ENCODE peak calls at places on chromosome 2, in five cellular contexts. W is A549, F is GM12878, Z is K562, E is H1. H is an unnamed sample.

GRCh38 chr2:9693138-9693520 is 62.3 kb upstream of the YWHAQ start:
- DNase-seq in W (no peak), F (no peak), Z (no peak), E (no peak), H (no peak)

GRCh38 chr2:231877533-231878456 is 48.4 kb downstream of the NPPC start:
- DNase-seq in W (peak; percentile 36), F (no peak), Z (no peak), E (no peak), H (peak; percentile 53)

GRCh38 chr2:81901017-81901416 is 1596.5 kb upstream of the LRRTM1 start:
- DNase-seq in W (no peak), F (no peak), Z (no peak), E (no peak), H (no peak)

GRCh38 chr2:229713371-229714079 is 830 bp downstream of the DNER start:
- DNase-seq in W (peak; percentile 26), F (no peak), Z (no peak), E (no peak), H (no peak)

GRCh38 chr2:73112026-73112912 is 479 bp downstream of the RAB11FIP5 start:
- DNase-seq in W (no peak), F (no peak), Z (peak; percentile 41), E (no peak), H (peak; percentile 22)

GRCh38 chr2:216651370-216651881 is 18.2 kb downstream of the IGFBP2 start:
- DNase-seq in W (no peak), F (no peak), Z (no peak), E (no peak), H (no peak)

GRCh38 chr2:241774419-241775222 is 2.0 kb upstream of the GAL3ST2 start:
- DNase-seq in W (no peak), F (no peak), Z (no peak), E (no peak), H (peak; percentile 79)

GRCh38 chr2:11742317-11742701 is 4.1 kb upstream of the LPIN1 start:
- DNase-seq in W (no peak), F (no peak), Z (peak; percentile 70), E (no peak), H (no peak)

GRCh38 chr2:229268626-229269025 is 2.5 kb downstream of the PID1 start:
- DNase-seq in W (no peak), F (no peak), Z (no peak), E (no peak), H (no peak)

GRCh38 chr2:37583402-37583801 is 88.0 kb downstream of the CDC42EP3 start:
- DNase-seq in W (no peak), F (no peak), Z (no peak), E (no peak), H (no peak)

GRCh38 chr2:164810843-164811242 is 30.8 kb downstream of the COBLL1 start:
- DNase-seq in W (no peak), F (no peak), Z (no peak), E (no peak), H (peak; percentile 96)

GRCh38 chr2:220001693-220002260 is 374.3 kb downstream of the SLC4A3 start:
- DNase-seq in W (no peak), F (no peak), Z (no peak), E (no peak), H (no peak)

GRCh38 chr2:161414385-161415040 is 1.6 kb upstream of the TBR1 start:
- DNase-seq in W (peak; percentile 29), F (no peak), Z (peak; percentile 60), E (no peak), H (peak; percentile 23)

GRCh38 chr2:109322111-109322510 is 193.1 kb downstream of the SH3RF3 start:
- DNase-seq in W (no peak), F (no peak), Z (no peak), E (no peak), H (no peak)

GRCh38 chr2:101540518-101540917 is 65.6 kb upstream of the RFX8 start:
- DNase-seq in W (no peak), F (no peak), Z (no peak), E (no peak), H (no peak)

GRCh38 chr2:224957540-224958465 is 84.5 kb downstream of the DOCK10 start:
- DNase-seq in W (no peak), F (peak; percentile 74), Z (no peak), E (no peak), H (no peak)

GRCh38 chr2:200662727-200663126 is 76.9 kb downstream of the AOX1 start:
- DNase-seq in W (peak; percentile 19), F (no peak), Z (no peak), E (no peak), H (peak; percentile 28)

GRCh38 chr2:36587556-36587955 is 10.4 kb downstream of the FEZ2 start:
- DNase-seq in W (no peak), F (no peak), Z (no peak), E (no peak), H (no peak)

GRCh38 chr2:213995400-213996105 is 415.3 kb upstream of the VWC2L start:
- DNase-seq in W (peak; percentile 42), F (no peak), Z (no peak), E (no peak), H (no peak)

GRCh38 chr2:68811364-68811763 is 59.8 kb downstream of the BMP10 start:
- DNase-seq in W (no peak), F (no peak), Z (no peak), E (no peak), H (no peak)

GRCh38 chr2:20451346-20451745 is 4.5 kb downstream of the RHOB start:
- DNase-seq in W (no peak), F (no peak), Z (no peak), E (no peak), H (no peak)

GRCh38 chr2:102703748-102704147 is 58.1 kb upstream of the TMEM182 start:
- DNase-seq in W (peak; percentile 47), F (no peak), Z (peak; percentile 58), E (no peak), H (peak; percentile 33)

GRCh38 chr2:241558532-241559488 is at the start of gene BOK:
- DNase-seq in W (peak; percentile 76), F (no peak), Z (peak; percentile 65), E (peak; percentile 63), H (peak; percentile 73)

GRCh38 chr2:170771049-170771937 is 1.1 kb downstream of the ERICH2 start:
- DNase-seq in W (peak; percentile 17), F (no peak), Z (peak; percentile 78), E (no peak), H (peak; percentile 30)

GRCh38 chr2:48135797-48136196 is 229.5 kb upstream of the FBXO11 start:
- DNase-seq in W (no peak), F (no peak), Z (no peak), E (no peak), H (no peak)

GRCh38 chr2:20391951-20392699 is 41.5 kb upstream of the PUM2 start:
- DNase-seq in W (peak; percentile 34), F (no peak), Z (peak; percentile 42), E (no peak), H (peak; percentile 32)

GRCh38 chr2:191630313-191630712 is 47.6 kb upstream of the NABP1 start:
- DNase-seq in W (no peak), F (no peak), Z (no peak), E (no peak), H (no peak)

GRCh38 chr2:46269545-46270273 is 27.5 kb upstream of the EPAS1 start:
- DNase-seq in W (no peak), F (no peak), Z (peak; percentile 59), E (no peak), H (no peak)

GRCh38 chr2:236946871-236947270 is 138.8 kb upstream of the COPS8 start:
- DNase-seq in W (no peak), F (no peak), Z (no peak), E (no peak), H (no peak)

GRCh38 chr2:159249955-159250723 is 36.4 kb downstream of the WDSUB1 start:
- DNase-seq in W (no peak), F (peak; percentile 40), Z (no peak), E (no peak), H (no peak)

GRCh38 chr2:120934891-120935338 is 199.2 kb downstream of the GLI2 start:
- DNase-seq in W (peak; percentile 97), F (no peak), Z (peak; percentile 14), E (no peak), H (peak; percentile 84)

GRCh38 chr2:240437861-240438809 is 2.7 kb downstream of the GPC1 start:
- DNase-seq in W (peak; percentile 68), F (no peak), Z (peak; percentile 70), E (no peak), H (peak; percentile 51)

GRCh38 chr2:178282075-178282474 is 87.8 kb downstream of the OSBPL6 start:
- DNase-seq in W (peak; percentile 6), F (no peak), Z (peak; percentile 45), E (peak; percentile 15), H (no peak)

GRCh38 chr2:178280261-178280852 is 86.0 kb downstream of the OSBPL6 start:
- DNase-seq in W (peak; percentile 30), F (no peak), Z (peak; percentile 72), E (no peak), H (peak; percentile 53)

GRCh38 chr2:178279142-178279541 is 84.8 kb downstream of the OSBPL6 start:
- DNase-seq in W (no peak), F (no peak), Z (peak; percentile 49), E (peak; percentile 15), H (no peak)

GRCh38 chr2:178277741-178278197 is 83.5 kb downstream of the OSBPL6 start:
- DNase-seq in W (no peak), F (no peak), Z (peak; percentile 75), E (no peak), H (peak; percentile 86)

GRCh38 chr2:178279636-178280035 is 85.3 kb downstream of the OSBPL6 start:
- DNase-seq in W (no peak), F (no peak), Z (no peak), E (no peak), H (no peak)
- TF ChIP-seq HDAC2 in W (no peak), F (no peak), Z (no peak), E (no peak), H (no peak)

GRCh38 chr2:226983891-226984290 is 148.0 kb downstream of the RHBDD1 start:
- DNase-seq in W (no peak), F (no peak), Z (no peak), E (no peak), H (no peak)

GRCh38 chr2:226984461-226985226 is 148.8 kb downstream of the RHBDD1 start:
- DNase-seq in W (no peak), F (peak; percentile 47), Z (peak; percentile 43), E (no peak), H (no peak)

GRCh38 chr2:226981731-226982373 is 146.0 kb downstream of the RHBDD1 start:
- DNase-seq in W (no peak), F (no peak), Z (peak; percentile 65), E (no peak), H (no peak)

GRCh38 chr2:226985227-226985946 is 149.5 kb downstream of the RHBDD1 start:
- DNase-seq in W (peak; percentile 45), F (peak; percentile 43), Z (peak; percentile 65), E (no peak), H (peak; percentile 72)
- TF ChIP-seq CHD2 in W (no peak), F (no peak), Z (no peak), E (no peak), H (no peak)

GRCh38 chr2:233203060-233203459 is 48.4 kb upstream of the ATG16L1 start:
- DNase-seq in W (no peak), F (no peak), Z (no peak), E (no peak), H (no peak)
- H3K4me1 ChIP-seq in W (peaks cover under 1% of the 10 kb centered on the region), F (peaks cover 28% of the 10 kb centered on the region), Z (peaks cover 3% of the 10 kb centered on the region), E (no peaks in the 10 kb centered on the region), H (peaks cover 4% of the 10 kb centered on the region)

DNA sequence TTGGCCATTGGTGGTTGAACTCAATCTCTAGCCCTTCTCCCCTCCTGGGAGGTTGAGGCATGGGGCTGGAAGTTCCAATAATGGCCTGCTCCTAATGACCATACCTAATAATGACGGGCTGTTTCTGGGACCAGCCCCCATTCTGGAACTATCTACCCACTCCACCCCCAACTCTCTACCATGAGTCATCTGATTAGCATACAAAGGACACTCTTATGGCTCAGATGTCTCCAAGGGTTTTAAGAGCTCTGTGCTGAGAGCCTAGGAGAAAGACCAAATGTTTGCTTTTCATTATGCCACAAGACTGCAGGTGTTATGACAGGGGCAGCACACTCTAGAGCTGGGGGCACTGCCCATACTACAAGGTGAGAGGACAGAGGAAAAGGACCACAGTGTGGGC is 137.0 kb upstream of the NCKAP5 start:
- DNase-seq in W (no peak), F (no peak), Z (no peak), E (no peak), H (no peak)
- TF ChIP-seq HDAC2 in W (no peak), F (no peak), Z (no peak), E (no peak), H (no peak)

H was measured in HepG2.